ENCODE peak calls at places on chromosomes 13 and 19, in nine cellular contexts. O is C1 segment of cervical spinal cord, E is substantia nigra, K is DMS79 treated with DMSO at 0.1 percent for 48 hours, U is activated B cell treated with CpG ODN at 0.5 μM for 24 hours, G is neuronal stem cell, D is A172, J is endodermal cell, N is bronchial epithelial cell. I is an unnamed sample.

GRCh38 chr19:7912697-7913564 is 1.7 kb upstream of the TGFBR3L start:
- DNase-seq in O (no peak), E (no peak), K (no peak), U (no peak), G (no peak), D (no peak), J (no peak), N (no peak), I (no peak)

GRCh38 chr19:35991731-35992450 is 3.1 kb upstream of the SDHAF1 start:
- DNase-seq in O (no peak), E (no peak), K (no peak), U (no peak), G (no peak), D (peak; percentile 13), J (no peak), N (no peak), I (no peak)

GRCh38 chr13:43196171-43196611 is 172.8 kb downstream of the DNAJC15 start:
- DNase-seq in O (no peak), E (no peak), K (no peak), U (no peak), G (no peak), D (no peak), J (no peak), N (no peak), I (no peak)

GRCh38 chr13:100304241-100304640 is 215.3 kb downstream of the PCCA start:
- DNase-seq in O (no peak), E (no peak), K (no peak), U (no peak), G (no peak), D (no peak), J (no peak), N (no peak), I (no peak)

GRCh38 chr19:50198431-50199253 is 4.8 kb upstream of the MYH14 start:
- DNase-seq in O (no peak), E (no peak), K (peak; percentile 69), U (no peak), G (no peak), D (no peak), J (no peak), N (no peak), I (no peak)

GRCh38 chr13:43307921-43308433 is 284.6 kb downstream of the DNAJC15 start:
- DNase-seq in O (no peak), E (no peak), K (peak; percentile 89), U (no peak), G (no peak), D (peak; percentile 78), J (peak; percentile 47), N (peak; percentile 86), I (no peak)

GRCh38 chr19:7488736-7489353 is at the start of gene PEX11G:
- DNase-seq in O (peak; percentile 68), E (peak; percentile 86), K (peak; percentile 84), U (peak; percentile 98), G (peak; percentile 93), D (peak; percentile 34), J (peak; percentile 95), N (peak; percentile 66), I (peak; percentile 39)

GRCh38 chr19:5691930-5692784 is 2.1 kb downstream of the RPL36 start:
- DNase-seq in O (no peak), E (no peak), K (no peak), U (no peak), G (no peak), D (no peak), J (peak; percentile 55), N (no peak), I (no peak)

GRCh38 chr13:36130542-36131214 is 504 bp downstream of the DCLK1 start:
- DNase-seq in O (no peak), E (no peak), K (peak; percentile 31), U (no peak), G (peak; percentile 37), D (no peak), J (peak; percentile 85), N (no peak), I (no peak)

GRCh38 chr19:49389406-49389805 is 1.4 kb downstream of the KASH5 start:
- DNase-seq in O (no peak), E (no peak), K (no peak), U (no peak), G (no peak), D (no peak), J (no peak), N (no peak), I (no peak)

GRCh38 chr19:31127132-31127967 is 221.9 kb downstream of the TSHZ3 start:
- DNase-seq in O (no peak), E (no peak), K (no peak), U (no peak), G (no peak), D (peak; percentile 92), J (peak; percentile 64), N (peak; percentile 73), I (peak; percentile 52)

GRCh38 chr13:30319703-30320102 is 12.4 kb upstream of the KATNAL1 start:
- DNase-seq in O (no peak), E (no peak), K (no peak), U (no peak), G (no peak), D (no peak), J (no peak), N (no peak), I (no peak)

GRCh38 chr19:29942404-29943261 is 594 bp downstream of the URI1 start:
- DNase-seq in O (peak; percentile 58), E (peak; percentile 30), K (peak; percentile 51), U (peak; percentile 75), G (peak; percentile 54), D (peak; percentile 41), J (peak; percentile 85), N (no peak), I (no peak)

GRCh38 chr13:85497652-85498051 is 301.6 kb downstream of the SLITRK6 start:
- DNase-seq in O (no peak), E (no peak), K (no peak), U (no peak), G (no peak), D (peak; percentile 83), J (no peak), N (peak; percentile 82), I (peak; percentile 33)

GRCh38 chr13:66353664-66354063 is 876.5 kb downstream of the PCDH9 start:
- DNase-seq in O (no peak), E (no peak), K (no peak), U (no peak), G (no peak), D (no peak), J (no peak), N (no peak), I (peak; percentile 1)

GRCh38 chr19:3766520-3766919 is 4.0 kb downstream of the MRPL54 start:
- DNase-seq in O (no peak), E (no peak), K (no peak), U (no peak), G (no peak), D (no peak), J (peak; percentile 32), N (no peak), I (no peak)

GRCh38 chr13:75550159-75550567 is 572 bp downstream of the UCHL3 start:
- DNase-seq in O (no peak), E (no peak), K (peak; percentile 27), U (no peak), G (no peak), D (peak; percentile 43), J (no peak), N (peak; percentile 94), I (no peak)

GRCh38 chr13:79543883-79544282 is 62.9 kb downstream of the NDFIP2 start:
- DNase-seq in O (no peak), E (no peak), K (no peak), U (no peak), G (no peak), D (no peak), J (no peak), N (no peak), I (no peak)

GRCh38 chr19:20926796-20927195 is 3.7 kb downstream of the ZNF85 start:
- DNase-seq in O (no peak), E (no peak), K (no peak), U (no peak), G (no peak), D (no peak), J (no peak), N (no peak), I (no peak)

GRCh38 chr19:1164684-1165531 is 9.2 kb downstream of the SBNO2 start:
- DNase-seq in O (no peak), E (no peak), K (no peak), U (no peak), G (no peak), D (no peak), J (no peak), N (no peak), I (no peak)

GRCh38 chr13:67084066-67084465 is 146.1 kb downstream of the PCDH9 start:
- DNase-seq in O (no peak), E (no peak), K (no peak), U (no peak), G (no peak), D (no peak), J (no peak), N (no peak), I (no peak)

GRCh38 chr19:20154636-20155035 is 12.4 kb upstream of the ZNF486 start:
- DNase-seq in O (no peak), E (no peak), K (no peak), U (no peak), G (no peak), D (no peak), J (no peak), N (no peak), I (no peak)

GRCh38 chr19:5967994-5968430 is 9.9 kb downstream of the RANBP3 start:
- DNase-seq in O (peak; percentile 32), E (peak; percentile 63), K (peak; percentile 85), U (no peak), G (peak; percentile 67), D (peak; percentile 68), J (peak; percentile 87), N (peak; percentile 73), I (peak; percentile 42)

GRCh38 chr19:4267901-4268815 is 10.9 kb upstream of the SHD start:
- DNase-seq in O (no peak), E (no peak), K (no peak), U (no peak), G (no peak), D (no peak), J (no peak), N (no peak), I (no peak)

GRCh38 chr19:42241279-42241678 is 1.1 kb downstream of the GSK3A start:
- DNase-seq in O (no peak), E (no peak), K (no peak), U (no peak), G (no peak), D (no peak), J (no peak), N (no peak), I (no peak)

GRCh38 chr19:6228523-6229215 is 51.1 kb downstream of the MLLT1 start:
- DNase-seq in O (no peak), E (no peak), K (no peak), U (no peak), G (no peak), D (no peak), J (no peak), N (no peak), I (no peak)

I was measured in Panc1.